ENCODE peak calls at places on chromosome 2, in nine cellular contexts. R, W, F, U, Y, D, J, V and Q are unnamed samples.

GRCh38 chr2:240570531-240571313 is 2.4 kb downstream of the RNPEPL1 start:
- DNase-seq in R (no peak), W (no peak), F (no peak), U (no peak), Y (no peak), D (no peak), J (no peak), V (no peak), Q (no peak)

GRCh38 chr2:197908191-197908590 is 103.8 kb downstream of the PLCL1 start:
- DNase-seq in R (no peak), W (no peak), F (no peak), U (no peak), Y (no peak), D (no peak), J (no peak), V (no peak), Q (no peak)

GRCh38 chr2:219245148-219245898 is at the start of the genes GLB1L and STK16:
- DNase-seq in R (peak; percentile 96), W (peak; percentile 77), F (peak; percentile 94), U (peak; percentile 91), Y (peak; percentile 89), D (peak; percentile 65), J (peak; percentile 94), V (peak; percentile 74), Q (peak; percentile 87)

GRCh38 chr2:1976112-1976511 is 231.8 kb upstream of the PXDN start:
- DNase-seq in R (no peak), W (no peak), F (no peak), U (no peak), Y (no peak), D (no peak), J (no peak), V (no peak), Q (no peak)

GRCh38 chr2:232744963-232745362 is 31.4 kb downstream of the KCNJ13 start:
- DNase-seq in R (no peak), W (no peak), F (no peak), U (no peak), Y (no peak), D (no peak), J (no peak), V (no peak), Q (no peak)

GRCh38 chr2:39127973-39128372 is 7.1 kb upstream of the SOS1 start:
- DNase-seq in R (no peak), W (peak; percentile 30), F (peak; percentile 8), U (no peak), Y (peak; percentile 25), D (no peak), J (no peak), V (no peak), Q (no peak)

GRCh38 chr2:127640082-127641072 is 5.6 kb upstream of the GPR17 start:
- DNase-seq in R (no peak), W (no peak), F (peak; percentile 37), U (no peak), Y (no peak), D (no peak), J (no peak), V (no peak), Q (no peak)

GRCh38 chr2:48227617-48228344 is 302.2 kb upstream of the STON1 start:
- DNase-seq in R (no peak), W (no peak), F (no peak), U (no peak), Y (no peak), D (no peak), J (no peak), V (no peak), Q (peak; percentile 23)

GRCh38 chr2:43030551-43031025 is 195.8 kb downstream of the ZFP36L2 start:
- DNase-seq in R (no peak), W (no peak), F (no peak), U (no peak), Y (no peak), D (no peak), J (no peak), V (no peak), Q (no peak)

GRCh38 chr2:208573559-208573958 is 167.0 kb downstream of the PTH2R start:
- DNase-seq in R (no peak), W (no peak), F (no peak), U (no peak), Y (no peak), D (no peak), J (peak; percentile 44), V (no peak), Q (no peak)

GRCh38 chr2:55160422-55160821 is 71.7 kb downstream of the CLHC1 start:
- DNase-seq in R (no peak), W (no peak), F (no peak), U (no peak), Y (no peak), D (no peak), J (no peak), V (no peak), Q (no peak)

GRCh38 chr2:42961385-42961800 is 169.0 kb upstream of the HAAO start:
- DNase-seq in R (peak; percentile 26), W (no peak), F (no peak), U (no peak), Y (no peak), D (no peak), J (no peak), V (peak; percentile 54), Q (peak; percentile 95)

GRCh38 chr2:137168564-137168963 is 403.2 kb downstream of the THSD7B start:
- DNase-seq in R (no peak), W (no peak), F (peak; percentile 47), U (peak; percentile 8), Y (no peak), D (no peak), J (peak; percentile 17), V (no peak), Q (no peak)

GRCh38 chr2:134917958-134918517 is 584 bp upstream of the CCNT2 start:
- DNase-seq in R (no peak), W (peak; percentile 77), F (no peak), U (no peak), Y (peak; percentile 90), D (peak; percentile 4), J (no peak), V (no peak), Q (no peak)

GRCh38 chr2:14543284-14543683 is 89.2 kb upstream of the LRATD1 start:
- DNase-seq in R (no peak), W (no peak), F (no peak), U (no peak), Y (peak; percentile 30), D (no peak), J (no peak), V (no peak), Q (no peak)

GRCh38 chr2:46814160-46814559 is 101.4 kb downstream of the MCFD2 start:
- DNase-seq in R (no peak), W (no peak), F (no peak), U (peak; percentile 13), Y (no peak), D (no peak), J (no peak), V (peak; percentile 80), Q (peak; percentile 28)

GRCh38 chr2:117470311-117471095 is 344.0 kb upstream of the DDX18 start:
- DNase-seq in R (peak; percentile 46), W (no peak), F (peak; percentile 9), U (peak; percentile 56), Y (peak; percentile 19), D (no peak), J (peak; percentile 34), V (no peak), Q (peak; percentile 13)

GRCh38 chr2:9844581-9844980 is 1.3 kb downstream of the TAF1B start:
- DNase-seq in R (no peak), W (no peak), F (peak; percentile 40), U (no peak), Y (no peak), D (no peak), J (peak; percentile 20), V (no peak), Q (no peak)

GRCh38 chr2:144505245-144505801 is 14.6 kb downstream of the ZEB2 start:
- DNase-seq in R (peak; percentile 59), W (no peak), F (no peak), U (no peak), Y (no peak), D (no peak), J (peak; percentile 40), V (no peak), Q (no peak)

GRCh38 chr2:34012728-34013302 is 413.7 kb upstream of the FAM98A start:
- DNase-seq in R (peak; percentile 77), W (no peak), F (peak; percentile 47), U (peak; percentile 58), Y (peak; percentile 22), D (no peak), J (peak; percentile 71), V (no peak), Q (peak; percentile 47)

GRCh38 chr2:112149194-112149593 is 11.0 kb downstream of the FBLN7 start:
- DNase-seq in R (no peak), W (no peak), F (no peak), U (no peak), Y (no peak), D (no peak), J (no peak), V (no peak), Q (no peak)

GRCh38 chr2:46878886-46879285 is 36.7 kb downstream of the MCFD2 start:
- DNase-seq in R (peak; percentile 30), W (no peak), F (peak; percentile 30), U (peak; percentile 46), Y (peak; percentile 33), D (no peak), J (no peak), V (peak; percentile 39), Q (no peak)

GRCh38 chr2:226797289-226797988 is 2.2 kb downstream of the IRS1 start:
- DNase-seq in R (peak; percentile 6), W (no peak), F (peak; percentile 33), U (peak; percentile 81), Y (no peak), D (no peak), J (peak; percentile 24), V (no peak), Q (no peak)

GRCh38 chr2:6214471-6214870 is 522.3 kb downstream of the SOX11 start:
- DNase-seq in R (no peak), W (no peak), F (no peak), U (no peak), Y (no peak), D (no peak), J (peak; percentile 20), V (no peak), Q (no peak)

GRCh38 chr2:164182116-164182637 is 439.1 kb downstream of the GRB14 start:
- DNase-seq in R (no peak), W (no peak), F (no peak), U (no peak), Y (no peak), D (no peak), J (no peak), V (no peak), Q (no peak)

GRCh38 chr2:237600205-237600846 is 9.8 kb upstream of the RAB17 start:
- DNase-seq in R (no peak), W (no peak), F (peak; percentile 57), U (no peak), Y (no peak), D (peak; percentile 50), J (peak; percentile 44), V (no peak), Q (no peak)

GRCh38 chr2:47223980-47224379 is 68.9 kb upstream of the STPG4 start:
- DNase-seq in R (no peak), W (no peak), F (peak; percentile 76), U (no peak), Y (no peak), D (no peak), J (no peak), V (no peak), Q (no peak)

GRCh38 chr2:120287183-120288015 is 34.7 kb downstream of the RALB start:
- DNase-seq in R (no peak), W (no peak), F (peak; percentile 97), U (peak; percentile 91), Y (peak; percentile 52), D (peak; percentile 85), J (peak; percentile 98), V (no peak), Q (peak; percentile 11)

GRCh38 chr2:205751621-205752031 is 69.3 kb downstream of the NRP2 start:
- DNase-seq in R (no peak), W (no peak), F (no peak), U (no peak), Y (no peak), D (no peak), J (peak; percentile 30), V (no peak), Q (no peak)